ENCODE peak calls at places on chromosomes 2 and 18, in six cellular contexts. C is NB4, S is iPS DF 6.9, J is brain microvascular endothelial cell, A is AG04449, L is fibroblast of pulmonary artery. U is an unnamed sample.

GRCh38 chr18:10525563-10526210 is at the start of gene NAPG:
- DNase-seq in C (peak; percentile 94), S (peak; percentile 73), J (peak; percentile 86), A (peak; percentile 57), L (peak; percentile 96), U (peak; percentile 94)

GRCh38 chr2:153622285-153622684 is 143.7 kb upstream of the RPRM start:
- DNase-seq in C (peak; percentile 17), S (no peak), J (no peak), A (no peak), L (no peak), U (no peak)

GRCh38 chr2:69393963-69394362 is 6.9 kb upstream of the GFPT1 start:
- DNase-seq in C (no peak), S (no peak), J (no peak), A (no peak), L (no peak), U (no peak)

GRCh38 chr2:53075760-53076159 is 691.8 kb upstream of the CHAC2 start:
- DNase-seq in C (no peak), S (no peak), J (no peak), A (no peak), L (no peak), U (no peak)

GRCh38 chr18:72700961-72701710 is 157.0 kb upstream of the CBLN2 start:
- DNase-seq in C (peak; percentile 11), S (no peak), J (peak; percentile 2), A (no peak), L (peak; percentile 28), U (peak; percentile 20)

GRCh38 chr2:166127217-166128155 is at the start of gene SCN1A:
- DNase-seq in C (peak; percentile 48), S (no peak), J (no peak), A (no peak), L (peak; percentile 71), U (peak; percentile 64)

GRCh38 chr2:80407377-80407776 is 102.8 kb upstream of the LRRTM1 start:
- DNase-seq in C (no peak), S (no peak), J (no peak), A (no peak), L (no peak), U (no peak)

GRCh38 chr2:231533086-231533776 is 3.0 kb upstream of the NMUR1 start:
- DNase-seq in C (no peak), S (no peak), J (no peak), A (no peak), L (no peak), U (no peak)

GRCh38 chr2:18742382-18742781 is 153.0 kb upstream of the NT5C1B start:
- DNase-seq in C (no peak), S (no peak), J (no peak), A (no peak), L (no peak), U (peak; percentile 37)

GRCh38 chr2:15359716-15360531 is 201.2 kb downstream of the NBAS start:
- DNase-seq in C (no peak), S (no peak), J (peak; percentile 91), A (peak; percentile 63), L (peak; percentile 78), U (peak; percentile 94)

GRCh38 chr2:223123859-223124610 is 72.0 kb downstream of the KCNE4 start:
- DNase-seq in C (no peak), S (no peak), J (no peak), A (no peak), L (peak; percentile 61), U (peak; percentile 47)
- H3K4me3 ChIP-seq in C (no peak overlapping the region), S (no peak overlapping the region), J (no peak overlapping the region), A (no peak overlapping the region), L (no peak overlapping the region), U (no peak overlapping the region)

GRCh38 chr2:75310915-75311314 is 111.6 kb upstream of the TACR1 start:
- DNase-seq in C (no peak), S (no peak), J (no peak), A (no peak), L (no peak), U (peak; percentile 57)
- H3K4me3 ChIP-seq in C (no peak overlapping the region), S (no peak overlapping the region), J (no peak overlapping the region), A (no peak overlapping the region), L (no peak overlapping the region), U (no peak overlapping the region)

DNA sequence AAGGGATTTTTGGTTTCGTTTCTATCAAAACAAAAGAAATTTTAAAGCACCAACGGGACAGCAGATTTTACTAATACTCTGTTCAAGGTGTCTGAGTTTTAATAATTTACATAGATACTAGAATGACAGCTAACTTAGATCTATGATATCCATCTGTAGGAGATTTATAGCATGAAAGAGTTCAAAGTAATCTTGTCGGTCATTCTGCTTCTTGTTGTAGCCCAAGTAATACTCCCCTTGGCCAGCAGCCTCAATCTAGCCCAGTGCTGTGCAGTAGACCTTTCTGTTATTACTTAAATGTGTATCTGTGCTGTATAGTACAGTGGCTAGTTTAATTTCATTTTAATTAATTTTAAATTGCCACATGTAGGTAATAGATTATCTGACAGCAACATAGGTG is 44.7 kb downstream of the ANKRD12 start:
- DNase-seq in C (no peak), S (no peak), J (no peak), A (no peak), L (no peak), U (no peak)
- H3K4me3 ChIP-seq in C (no peak overlapping the region), S (no peak overlapping the region), J (no peak overlapping the region), A (no peak overlapping the region), L (no peak overlapping the region), U (no peak overlapping the region)

GRCh38 chr2:23378496-23378895 is 6.5 kb upstream of the KLHL29 start:
- DNase-seq in C (no peak), S (no peak), J (no peak), A (no peak), L (no peak), U (no peak)

GRCh38 chr2:23381084-23381483 is 3.9 kb upstream of the KLHL29 start:
- DNase-seq in C (peak; percentile 70), S (no peak), J (peak; percentile 87), A (no peak), L (peak; percentile 82), U (peak; percentile 70)

GRCh38 chr2:23379220-23379695 is 5.7 kb upstream of the KLHL29 start:
- DNase-seq in C (no peak), S (no peak), J (no peak), A (no peak), L (no peak), U (no peak)

GRCh38 chr2:23381498-23381897 is 3.5 kb upstream of the KLHL29 start:
- DNase-seq in C (no peak), S (no peak), J (no peak), A (no peak), L (no peak), U (no peak)

GRCh38 chr2:23380562-23381065 is 4.4 kb upstream of the KLHL29 start:
- DNase-seq in C (peak; percentile 50), S (no peak), J (no peak), A (no peak), L (peak; percentile 27), U (peak; percentile 36)
- H3K4me3 ChIP-seq in C (peak overlapping the region; percentile 25), S (no peak overlapping the region), J (no peak overlapping the region), A (no peak overlapping the region), L (no peak overlapping the region), U (no peak overlapping the region)